ENCODE peak calls at places on chromosomes 13 and 19, in eight cellular contexts. I is mucosa of descending colon, R is tibial artery, A is HFF-Myc, K is AG09319, S is stomach, U is AG04450, F is GM12865. Z is an unnamed sample.
A peak's percentile ranks its signal among the peaks of the same experiment; 100 is the strongest.

GRCh38 chr19:42255766-42256750 is 1.1 kb upstream of the ERF start:
- DNase-seq in I (peak; percentile 76), R (peak; percentile 79), A (no peak), K (no peak), S (no peak), U (no peak), F (no peak), Z (peak; percentile 49)

GRCh38 chr13:64397699-64398098 is 2832.4 kb downstream of the PCDH9 start:
- DNase-seq in I (no peak), R (no peak), A (no peak), K (no peak), S (no peak), U (no peak), F (no peak), Z (no peak)

GRCh38 chr13:36913463-36913862 is 6.6 kb downstream of the SMAD9 start:
- DNase-seq in I (no peak), R (no peak), A (no peak), K (no peak), S (no peak), U (no peak), F (no peak), Z (no peak)

GRCh38 chr13:44399045-44399444 is 25.4 kb downstream of the SERP2 start:
- DNase-seq in I (no peak), R (no peak), A (no peak), K (no peak), S (no peak), U (no peak), F (no peak), Z (no peak)

GRCh38 chr13:46605089-46605488 is 52.1 kb downstream of the LRCH1 start:
- DNase-seq in I (no peak), R (no peak), A (no peak), K (no peak), S (peak; percentile 77), U (no peak), F (no peak), Z (no peak)

GRCh38 chr19:44718441-44719261 is 19.7 kb downstream of the CEACAM16 start:
- DNase-seq in I (no peak), R (peak; percentile 78), A (peak; percentile 56), K (no peak), S (peak; percentile 93), U (peak; percentile 7), F (no peak), Z (no peak)

GRCh38 chr19:16320987-16321386 is 3.6 kb upstream of the KLF2 start:
- DNase-seq in I (no peak), R (no peak), A (no peak), K (no peak), S (no peak), U (no peak), F (no peak), Z (no peak)

GRCh38 chr13:61039302-61039701 is 376.3 kb downstream of the PCDH20 start:
- DNase-seq in I (no peak), R (no peak), A (no peak), K (no peak), S (no peak), U (no peak), F (no peak), Z (no peak)

GRCh38 chr13:31044658-31045620 is 112.5 kb downstream of the TEX26 start:
- DNase-seq in I (no peak), R (no peak), A (no peak), K (no peak), S (no peak), U (no peak), F (peak; percentile 37), Z (no peak)

GRCh38 chr19:21130097-21130775 is 11.6 kb upstream of the ZNF431 start:
- DNase-seq in I (no peak), R (no peak), A (no peak), K (no peak), S (no peak), U (no peak), F (no peak), Z (no peak)

GRCh38 chr19:15264061-15264932 is 32.0 kb upstream of the EPHX3 start:
- DNase-seq in I (no peak), R (peak; percentile 87), A (no peak), K (no peak), S (peak; percentile 80), U (peak; percentile 34), F (peak; percentile 70), Z (peak; percentile 82)

GRCh38 chr13:27667946-27668345 is 46.3 kb downstream of the POLR1D start:
- DNase-seq in I (no peak), R (no peak), A (no peak), K (no peak), S (no peak), U (no peak), F (no peak), Z (no peak)

GRCh38 chr19:34573226-34573864 is 91.8 kb downstream of the WTIP start:
- DNase-seq in I (no peak), R (no peak), A (no peak), K (no peak), S (peak; percentile 57), U (no peak), F (no peak), Z (no peak)

GRCh38 chr19:29806098-29806866 is 5.5 kb upstream of the CCNE1 start:
- DNase-seq in I (peak; percentile 58), R (peak; percentile 35), A (no peak), K (peak; percentile 31), S (no peak), U (no peak), F (peak; percentile 25), Z (no peak)

DNA sequence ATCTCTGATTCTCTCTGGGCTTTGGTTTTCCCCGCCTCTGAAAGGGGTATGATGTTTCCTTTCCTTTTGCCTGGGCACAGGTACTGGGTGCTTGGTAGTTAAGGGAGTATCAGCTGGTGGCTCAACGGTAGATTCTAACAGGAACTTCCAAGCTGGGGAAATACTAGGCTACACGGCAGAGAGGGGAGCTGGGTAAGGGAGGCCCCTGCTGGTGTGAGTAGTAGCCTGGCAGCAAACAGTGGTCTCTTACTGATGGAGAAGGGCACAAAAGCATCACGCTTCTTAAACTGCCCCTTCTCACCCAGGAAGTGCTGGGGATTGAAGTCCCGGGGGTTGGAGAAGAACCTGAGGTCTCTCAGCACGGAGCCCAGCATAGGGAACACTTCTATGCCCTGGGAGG is 26.9 kb upstream of the CYP2A7 start:
- DNase-seq in I (no peak), R (no peak), A (no peak), K (peak; percentile 14), S (no peak), U (no peak), F (no peak), Z (no peak)
- TF ChIP-seq CTCF in I (no peak), R (no peak), A (no peak), K (peak; percentile 63), S (peak; percentile 14), U (no peak), F (no peak), Z (no peak)

GRCh38 chr19:23437901-23438300 is 42.6 kb upstream of the ZNF91 start:
- DNase-seq in I (no peak), R (no peak), A (no peak), K (no peak), S (no peak), U (no peak), F (no peak), Z (no peak)

GRCh38 chr19:23440791-23441190 is 45.5 kb upstream of the ZNF91 start:
- DNase-seq in I (no peak), R (no peak), A (no peak), K (no peak), S (no peak), U (no peak), F (peak; percentile 16), Z (no peak)

GRCh38 chr19:23436944-23437343 is 41.7 kb upstream of the ZNF91 start:
- DNase-seq in I (no peak), R (no peak), A (no peak), K (no peak), S (no peak), U (no peak), F (no peak), Z (no peak)

GRCh38 chr19:23439623-23440022 is 44.4 kb upstream of the ZNF91 start:
- DNase-seq in I (no peak), R (no peak), A (no peak), K (no peak), S (no peak), U (no peak), F (no peak), Z (no peak)

DNA sequence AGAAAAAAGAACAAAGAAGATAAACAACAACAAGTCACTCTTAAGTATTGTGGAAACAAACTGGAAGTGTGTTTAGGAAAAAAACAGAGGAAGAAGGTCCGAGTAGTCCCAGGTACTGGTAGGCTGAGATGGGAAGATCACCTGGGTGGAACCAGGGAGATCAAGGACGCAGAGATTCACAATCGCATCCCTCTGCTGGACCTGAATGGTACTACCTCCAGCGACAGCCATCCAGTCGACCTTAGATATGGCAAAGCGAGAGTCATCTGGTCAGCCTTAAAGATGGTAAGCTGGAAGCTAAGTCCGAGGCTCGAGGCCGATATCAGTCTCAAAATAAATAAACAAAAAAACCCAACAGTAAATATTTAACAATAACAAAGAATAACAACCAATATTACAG is 44.9 kb upstream of the ZNF91 start:
- DNase-seq in I (no peak), R (no peak), A (no peak), K (no peak), S (no peak), U (no peak), F (no peak), Z (no peak)
- TF ChIP-seq CTCF in I (no peak), R (no peak), A (no peak), K (no peak), S (no peak), U (peak; percentile 20), F (no peak), Z (no peak)

DNA sequence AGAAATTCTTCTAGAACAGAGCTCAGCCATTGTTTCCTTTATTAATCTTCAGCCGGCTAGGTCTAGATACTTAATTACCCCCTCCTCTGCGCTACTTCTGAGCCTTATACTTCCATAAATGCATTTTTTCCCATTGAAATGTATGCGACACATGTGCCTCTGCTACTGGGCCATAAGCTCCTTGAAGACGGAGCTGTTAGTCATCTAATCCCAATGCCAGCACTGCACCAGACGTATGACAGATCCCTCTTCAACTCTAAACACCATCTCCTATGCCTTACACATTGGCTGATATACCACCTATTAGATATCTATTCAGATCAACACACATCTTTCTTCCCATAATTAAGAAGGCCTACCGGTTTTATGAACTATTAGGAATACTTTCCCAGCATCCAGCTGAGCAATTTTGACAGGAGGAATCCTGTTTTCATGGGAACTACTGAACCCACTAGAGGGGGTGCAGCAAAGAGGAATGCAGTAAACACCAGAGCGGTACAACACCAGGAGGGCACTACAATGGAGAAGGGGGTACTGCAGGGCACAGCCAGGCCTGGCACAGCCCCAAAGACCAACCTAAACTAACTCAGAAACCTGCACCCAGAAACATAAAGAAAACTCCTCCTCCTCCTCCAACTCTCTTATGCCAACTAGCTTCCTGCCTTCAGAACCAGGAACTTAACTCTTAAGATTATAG is 18.8 kb downstream of the STK24 start:
- DNase-seq in I (no peak), R (peak; percentile 35), A (no peak), K (no peak), S (no peak), U (no peak), F (no peak), Z (no peak)
- TF ChIP-seq CTCF in I (no peak), R (no peak), A (no peak), K (no peak), S (no peak), U (peak; percentile 5), F (no peak), Z (no peak)

DNA sequence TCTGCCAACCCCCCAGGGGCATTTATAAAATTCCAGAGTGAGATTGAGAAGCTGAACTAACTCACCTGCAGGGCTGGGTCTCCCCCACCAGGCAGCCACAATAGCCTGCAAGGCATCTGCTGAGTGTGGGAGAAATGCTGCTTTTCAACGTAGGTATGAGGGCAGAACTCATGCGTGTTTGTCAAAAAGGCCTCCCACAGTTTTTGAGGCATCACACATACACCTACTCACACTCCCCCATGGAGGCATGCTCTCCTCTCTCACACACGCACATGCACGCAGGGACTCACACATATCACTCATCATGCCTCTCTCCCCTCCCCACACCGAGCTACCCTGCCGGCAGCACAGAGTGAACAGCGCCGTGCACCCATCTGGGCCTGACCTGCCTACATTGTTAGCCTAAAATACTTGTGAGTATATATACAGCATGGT is 390.5 kb downstream of the FGF9 start:
- DNase-seq in I (no peak), R (no peak), A (no peak), K (no peak), S (no peak), U (no peak), F (peak; percentile 79), Z (no peak)
- TF ChIP-seq CTCF in I (no peak), R (no peak), A (no peak), K (no peak), S (no peak), U (no peak), F (peak; percentile 35), Z (no peak)

Z was measured in neural crest cell.